ENCODE peak calls at places on chromosomes 5 and 9, in four cellular contexts. I, N, T and S are unnamed samples. For H3K9me2, the result is how much of the 10 kb centered on the place peaks cover.

GRCh38 chr5:110900829-110901228 is 162.0 kb downstream of the SLC25A46 start:
- DNase-seq in N (peak), I (peak), T (no peak), S (no peak)

GRCh38 chr9:133571491-133571890 is 37.0 kb downstream of the ADAMTSL2 start:
- DNase-seq in I (no peak), N (no peak), T (no peak), S (no peak)

GRCh38 chr9:89010526-89011089 is 19.3 kb downstream of the S1PR3 start:
- DNase-seq in N (no peak), I (no peak), T (no peak), S (no peak)

GRCh38 chr5:146494656-146495055 is 21.3 kb downstream of the GPR151 start:
- DNase-seq in I (no peak), T (no peak), N (no peak), S (no peak)

GRCh38 chr9:129650680-129651235 is 8.8 kb upstream of the ASB6 start:
- DNase-seq in I (no peak), T (no peak), N (peak), S (no peak)

GRCh38 chr9:68999393-69000105 is 14.4 kb downstream of the PRKACG start:
- DNase-seq in N (peak), T (peak), I (peak), S (peak)

GRCh38 chr9:18459958-18460584 is 13.9 kb upstream of the ADAMTSL1 start:
- DNase-seq in I (peak), T (no peak), N (peak), S (no peak)

GRCh38 chr5:90606539-90606938 is 47.9 kb downstream of the ADGRV1 start:
- DNase-seq in N (no peak), T (peak), I (peak), S (peak)

GRCh38 chr9:116238225-116238624 is 84.6 kb downstream of the PAPPA start:
- DNase-seq in I (peak), T (no peak), N (peak), S (no peak)

GRCh38 chr5:1390861-1391600 is 46.1 kb upstream of the CLPTM1L start:
- DNase-seq in T (no peak), N (no peak), I (no peak), S (no peak)

GRCh38 chr9:37676411-37676830 is 25.7 kb downstream of the FRMPD1 start:
- DNase-seq in I (no peak), N (no peak), T (no peak), S (no peak)

GRCh38 chr5:91245871-91246270 is 137.2 kb downstream of the ARRDC3 start:
- DNase-seq in I (no peak), T (no peak), N (peak), S (no peak)

GRCh38 chr9:124284940-124285441 is 27.2 kb downstream of the NEK6 start:
- DNase-seq in T (no peak), N (peak), I (no peak), S (no peak)

DNA sequence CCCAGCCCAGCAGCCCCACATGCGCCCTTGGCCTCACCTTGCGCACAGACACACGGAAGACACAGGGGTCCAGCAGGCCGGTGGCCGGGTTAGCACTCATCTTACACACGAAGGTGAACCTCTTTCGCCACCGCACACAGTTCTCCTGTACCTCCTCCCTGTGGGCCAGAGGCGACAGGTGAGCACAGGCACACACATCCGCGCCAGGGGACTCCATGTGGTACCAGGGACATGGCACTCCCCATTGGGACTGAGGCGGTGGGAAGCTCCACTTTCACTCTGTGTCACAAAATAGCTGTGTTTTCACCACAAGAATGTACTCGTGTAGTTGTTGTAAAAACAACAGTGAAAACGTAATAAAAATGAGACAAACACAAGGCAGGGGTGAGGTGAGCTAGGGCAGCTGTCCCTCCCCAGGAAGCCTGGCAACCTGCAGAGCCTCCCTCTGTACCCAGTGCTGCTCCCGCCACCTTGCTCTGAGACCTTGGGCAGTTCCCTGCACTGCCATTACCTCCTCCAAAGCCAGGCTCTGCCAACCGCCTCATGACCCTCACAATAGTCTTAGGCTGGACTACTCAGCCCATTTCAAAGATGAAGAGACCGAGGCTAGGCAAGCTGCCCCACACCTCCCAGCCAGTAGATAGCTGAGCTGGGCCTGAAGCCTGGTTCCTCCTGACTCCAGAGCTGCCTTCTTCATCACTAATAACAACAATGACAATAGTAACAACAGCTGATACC is 16.3 kb upstream of the DPM2 start:
- DNase-seq in N (no peak), I (no peak), T (no peak), S (no peak)
- H3K9me2 ChIP-seq in N (under half), I (under half), T (under half), S (under half)

GRCh38 chr9:93483497-93483896 is 30.1 kb upstream of the FAM120AOS start:
- DNase-seq in I (no peak), N (no peak), T (no peak), S (no peak)
- H3K9me2 ChIP-seq in I (under half), N (under half), T (under half), S (under half)

DNA sequence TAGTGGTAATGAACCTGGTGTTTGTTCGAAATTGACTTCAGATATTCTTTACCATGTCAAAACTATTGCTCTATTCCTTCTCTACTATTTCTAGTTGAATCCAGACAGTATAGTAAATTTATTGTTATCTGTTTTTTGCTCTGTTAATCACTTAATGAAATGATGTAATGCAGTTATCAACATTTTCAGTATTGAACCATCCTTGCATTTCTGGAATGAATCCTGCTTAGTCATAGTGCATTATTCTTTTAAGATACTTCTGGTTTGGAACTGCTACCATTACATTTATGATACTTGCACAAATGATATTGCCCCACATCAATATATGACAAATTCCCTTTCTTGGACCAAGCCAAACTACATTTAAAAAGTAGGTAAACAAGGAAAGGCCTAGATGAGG is 554.0 kb upstream of the KLF4 start:
- DNase-seq in T (no peak), I (no peak), N (peak), S (no peak)
- H3K9me2 ChIP-seq in T (under half), I (under half), N (under half), S (under half)

GRCh38 chr9:118503236-118503635 is 799.0 kb downstream of the TLR4 start:
- DNase-seq in N (no peak), T (no peak), I (no peak), S (no peak)
- H3K9me2 ChIP-seq in N (under half), T (under half), I (under half), S (under half)

GRCh38 chr9:33816327-33817252 is at the start of gene UBE2R2:
- DNase-seq in T (peak), I (peak), N (peak), S (peak)

GRCh38 chr9:33817327-33818166 is 587 bp downstream of the UBE2R2 start:
- DNase-seq in I (peak), T (peak), N (peak), S (peak)

GRCh38 chr9:33813712-33814641 is 3.0 kb upstream of the UBE2R2 start:
- DNase-seq in N (peak), I (peak), T (peak), S (peak)

GRCh38 chr9:33815781-33816180 is 1.2 kb upstream of the UBE2R2 start:
- DNase-seq in N (no peak), I (no peak), T (no peak), S (no peak)

DNA sequence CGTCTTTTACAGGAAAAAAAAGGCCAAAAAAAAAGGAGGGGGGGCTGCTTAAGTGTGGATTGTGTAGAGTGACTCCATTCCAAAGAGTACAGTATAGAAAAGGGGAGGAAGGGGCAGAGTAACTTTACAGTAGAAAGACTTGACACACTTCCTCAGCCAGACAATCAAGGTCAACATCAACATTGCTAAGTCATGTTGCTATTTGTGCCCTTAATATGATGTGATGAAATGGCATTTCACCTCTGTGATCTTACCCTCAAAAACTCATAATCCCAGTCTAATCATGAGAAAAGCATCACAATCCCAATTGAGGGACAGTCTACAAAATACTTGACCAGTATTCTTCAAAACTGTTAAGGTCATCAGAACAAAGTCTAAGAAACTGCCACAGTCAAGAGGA is 2.1 kb upstream of the UBE2R2 start:
- DNase-seq in N (peak), I (no peak), T (no peak), S (no peak)
- H3K9me2 ChIP-seq in N (under half), I (under half), T (under half), S (under half)

DNA sequence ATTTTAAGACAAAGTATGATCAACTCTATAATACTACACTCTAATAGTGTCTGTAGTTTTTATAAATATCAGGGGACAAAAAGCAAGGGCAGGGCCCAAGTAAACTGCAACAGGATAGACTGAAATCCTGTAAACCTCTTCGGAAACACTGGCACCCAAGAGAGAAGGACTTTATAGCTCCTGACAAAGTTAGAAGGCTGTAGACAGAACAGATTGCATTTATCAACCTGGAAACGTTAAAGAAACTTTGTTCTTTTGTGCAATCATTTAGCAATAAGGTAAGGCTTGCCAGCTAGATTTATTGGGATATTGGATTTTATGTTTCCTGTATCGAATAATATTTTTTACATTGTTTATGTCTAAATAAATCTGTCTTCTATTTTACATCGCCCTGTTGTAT is 91.8 kb upstream of the MAN2A1 start:
- DNase-seq in N (no peak), I (no peak), T (no peak), S (no peak)
- H3K9me2 ChIP-seq in N (under half), I (under half), T (under half), S (under half)

GRCh38 chr5:42648910-42649309 is 107.7 kb upstream of the CCDC152 start:
- DNase-seq in N (no peak), T (no peak), I (no peak), S (no peak)
- H3K9me2 ChIP-seq in N (under half), T (under half), I (under half), S (under half)